ENCODE peak calls at places on chromosome 22, in seven cellular contexts. W is A549, E is breast epithelium, C is gastrocnemius medialis, O is transverse colon, V is GM12891, I is IMR-90. T is an unnamed sample.

GRCh38 chr22:26168934-26169311 is 339 bp upstream of the SEZ6L start:
- DNase-seq in W (no peak), I (no peak), V (no peak), O (no peak), E (no peak), C (no peak), T (no peak)

GRCh38 chr22:24016156-24016555 is 5.1 kb downstream of the CABIN1 start:
- DNase-seq in W (no peak), V (no peak), O (no peak), C (no peak), I (no peak), E (no peak), T (no peak)

GRCh38 chr22:48870436-48870835 is 957.2 kb downstream of the BRD1 start:
- DNase-seq in I (no peak), C (no peak), V (no peak), E (no peak), O (no peak), W (no peak), T (no peak)

GRCh38 chr22:25081409-25081824 is 118.2 kb upstream of the CRYBB3 start:
- DNase-seq in V (no peak), O (peak; percentile 41), W (peak; percentile 29), E (no peak), I (peak; percentile 4), C (no peak), T (peak; percentile 28)

GRCh38 chr22:48750826-48751440 is 1076.7 kb downstream of the BRD1 start:
- DNase-seq in W (no peak), V (no peak), O (no peak), E (no peak), I (no peak), C (no peak), T (no peak)

GRCh38 chr22:23478175-23478574 is 101.9 kb downstream of the IGLL1 start:
- DNase-seq in I (no peak), V (no peak), W (no peak), E (no peak), O (no peak), C (no peak), T (no peak)

GRCh38 chr22:22171357-22172218 is 73.0 kb upstream of the VPREB1 start:
- DNase-seq in O (no peak), E (no peak), W (peak; percentile 52), V (no peak), C (no peak), I (no peak), T (no peak)

GRCh38 chr22:29156507-29156906 is 49.2 kb upstream of the EMID1 start:
- DNase-seq in C (no peak), W (no peak), V (no peak), O (no peak), E (no peak), I (peak; percentile 5), T (no peak)

GRCh38 chr22:37631448-37632173 is 7.9 kb upstream of the SH3BP1 start:
- DNase-seq in W (no peak), O (peak; percentile 25), V (no peak), E (no peak), I (no peak), C (no peak), T (no peak)

GRCh38 chr22:37634505-37635002 is 4.9 kb upstream of the SH3BP1 start:
- DNase-seq in V (no peak), O (no peak), E (no peak), W (no peak), I (no peak), C (no peak), T (no peak)

GRCh38 chr22:37632174-37633081 is 7.0 kb upstream of the SH3BP1 start:
- DNase-seq in E (no peak), O (no peak), V (peak; percentile 70), W (no peak), I (no peak), C (no peak), T (no peak)

GRCh38 chr22:37633693-37634504 is 5.6 kb upstream of the SH3BP1 start:
- DNase-seq in C (peak; percentile 52), W (no peak), E (no peak), V (peak; percentile 91), O (peak; percentile 84), I (peak; percentile 92), T (peak; percentile 40)

DNA sequence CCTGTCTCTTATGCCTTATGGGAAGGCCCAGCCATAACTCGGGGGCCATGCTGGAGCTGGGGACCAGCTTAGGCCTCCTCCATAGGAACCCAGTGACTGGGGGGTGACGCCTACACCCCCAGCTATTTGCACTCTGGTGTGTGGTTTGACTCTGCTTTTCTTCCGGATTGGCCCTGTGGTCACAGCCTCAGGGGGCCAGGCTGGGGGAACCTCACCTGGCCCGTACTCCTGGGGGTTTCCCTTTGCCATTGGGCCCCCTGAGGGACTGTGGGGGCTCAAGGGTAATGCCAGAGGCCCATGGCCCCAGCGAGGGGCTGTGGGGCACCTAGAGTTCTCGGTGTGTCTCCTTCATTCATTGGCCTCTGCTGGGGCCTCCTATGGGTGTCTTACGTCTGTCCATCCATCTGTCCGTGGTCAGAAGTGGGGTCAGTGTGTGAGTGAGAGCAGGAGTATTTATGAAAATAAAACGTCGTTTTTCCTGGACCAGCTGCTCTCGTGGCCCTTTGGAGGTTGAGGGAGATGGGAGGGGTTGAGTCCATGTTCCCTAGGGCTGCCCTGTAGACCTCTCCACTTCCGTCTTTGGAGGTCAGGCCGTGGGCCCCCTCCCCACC is 6.3 kb upstream of the SH3BP1 start:
- DNase-seq in W (no peak), V (peak; percentile 91), I (no peak), E (no peak), O (peak; percentile 54), C (no peak), T (no peak)
- TF ChIP-seq POLR2A in W (no peak), V (peak; percentile 45), I (no peak), E (no peak), O (no peak), C (no peak), T (no peak)

GRCh38 chr22:46959369-46959768 is 196.9 kb downstream of the TBC1D22A start:
- DNase-seq in I (no peak), W (no peak), O (no peak), E (no peak), C (no peak), V (no peak), T (no peak)
- TF ChIP-seq POLR2A in I (no peak), W (no peak), O (no peak), E (no peak), C (no peak), V (no peak), T (no peak)

DNA sequence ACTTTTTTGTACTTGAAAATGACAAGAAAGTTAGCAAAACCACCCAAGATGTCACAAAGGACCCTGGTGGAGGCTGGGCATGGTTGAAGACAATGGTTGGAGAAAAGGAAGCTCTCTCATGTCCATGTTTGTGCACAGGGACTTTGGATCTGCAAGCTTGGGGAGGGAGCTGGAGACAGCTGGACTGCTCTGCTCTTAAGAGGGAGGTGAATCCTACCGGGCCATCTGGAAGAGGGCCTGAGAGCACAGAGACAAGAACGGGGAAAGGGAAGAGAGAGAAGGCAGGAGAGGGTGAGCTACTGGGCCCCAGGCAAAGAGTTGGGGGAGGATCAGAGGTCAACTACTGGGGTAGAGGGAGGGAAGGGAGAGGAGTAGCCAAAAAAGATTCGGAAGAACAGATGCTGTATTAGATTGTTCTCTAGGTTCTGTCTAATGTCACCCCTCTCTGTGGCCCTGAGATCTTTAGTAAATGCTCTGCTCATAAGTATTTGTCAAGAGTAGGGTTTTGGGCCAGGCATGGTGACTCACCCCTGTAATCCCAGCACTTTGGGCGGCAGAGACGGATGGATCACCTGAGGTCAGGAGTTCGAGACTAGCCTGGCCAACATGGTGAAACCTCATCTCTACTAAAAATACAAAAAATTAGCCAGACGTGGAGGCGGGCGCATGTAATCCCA is 25.0 kb upstream of the HMOX1 start:
- DNase-seq in I (peak; percentile 23), C (no peak), W (no peak), O (no peak), E (no peak), V (no peak), T (no peak)
- TF ChIP-seq POLR2A in I (no peak), C (no peak), W (no peak), O (no peak), E (no peak), V (no peak), T (no peak)

GRCh38 chr22:36528795-36529718 is at the start of gene EIF3D:
- DNase-seq in I (peak; percentile 99), W (peak; percentile 99), C (peak; percentile 98), E (peak; percentile 98), V (peak; percentile 82), O (peak; percentile 99), T (peak; percentile 98)
- TF ChIP-seq POLR2A in I (peak; percentile 96), W (peak; percentile 61), C (peak; percentile 84), E (peak; percentile 69), V (peak; percentile 96), O (peak; percentile 77), T (peak; percentile 70)

DNA sequence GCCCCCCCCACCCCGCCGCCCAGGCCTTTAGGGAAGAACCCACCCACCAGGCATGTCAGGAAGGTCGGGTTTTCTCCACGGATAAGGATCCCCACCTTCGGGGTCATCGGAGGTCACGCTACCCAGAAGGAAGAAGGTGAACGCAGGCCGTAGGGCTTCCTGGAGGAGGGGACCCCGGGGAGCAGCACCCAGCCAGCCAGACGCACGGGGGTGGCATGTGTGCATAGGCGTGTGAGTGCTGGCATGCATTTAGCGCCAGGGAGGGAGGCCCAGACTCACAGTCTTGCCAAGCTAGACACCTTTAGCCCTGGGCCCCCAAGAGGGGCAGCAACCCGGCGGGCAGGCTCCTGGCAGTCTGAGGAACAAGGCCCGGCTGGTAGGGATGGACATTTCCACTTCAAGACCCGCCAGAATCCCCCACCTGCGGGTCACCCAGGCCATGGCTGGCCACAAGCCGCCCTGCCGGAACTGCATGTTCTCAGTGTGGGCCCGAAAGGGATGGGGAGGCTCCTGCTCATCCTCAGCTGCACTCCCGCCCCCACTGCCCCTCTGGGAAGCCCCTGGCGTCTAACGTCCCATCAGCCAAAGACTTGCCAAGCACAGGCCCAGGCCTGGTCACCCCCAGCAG is 16.7 kb upstream of the PIM3 start:
- DNase-seq in C (no peak), V (no peak), W (no peak), E (no peak), I (no peak), O (no peak), T (no peak)
- TF ChIP-seq POLR2A in C (no peak), V (no peak), W (no peak), E (no peak), I (no peak), O (no peak), T (no peak)

GRCh38 chr22:28142361-28142801 is 223.3 kb upstream of the PITPNB start:
- DNase-seq in I (peak; percentile 85), E (no peak), V (no peak), O (no peak), C (peak; percentile 5), W (no peak), T (peak; percentile 12)

GRCh38 chr22:28137036-28137435 is 218.0 kb upstream of the PITPNB start:
- DNase-seq in W (no peak), E (no peak), C (no peak), V (no peak), I (no peak), O (no peak), T (no peak)

GRCh38 chr22:28143206-28143605 is 224.2 kb upstream of the PITPNB start:
- DNase-seq in V (no peak), O (no peak), I (no peak), E (no peak), C (no peak), W (no peak), T (no peak)

GRCh38 chr22:28141614-28142013 is 222.6 kb upstream of the PITPNB start:
- DNase-seq in W (no peak), E (no peak), O (no peak), C (no peak), V (no peak), I (peak; percentile 77), T (no peak)

DNA sequence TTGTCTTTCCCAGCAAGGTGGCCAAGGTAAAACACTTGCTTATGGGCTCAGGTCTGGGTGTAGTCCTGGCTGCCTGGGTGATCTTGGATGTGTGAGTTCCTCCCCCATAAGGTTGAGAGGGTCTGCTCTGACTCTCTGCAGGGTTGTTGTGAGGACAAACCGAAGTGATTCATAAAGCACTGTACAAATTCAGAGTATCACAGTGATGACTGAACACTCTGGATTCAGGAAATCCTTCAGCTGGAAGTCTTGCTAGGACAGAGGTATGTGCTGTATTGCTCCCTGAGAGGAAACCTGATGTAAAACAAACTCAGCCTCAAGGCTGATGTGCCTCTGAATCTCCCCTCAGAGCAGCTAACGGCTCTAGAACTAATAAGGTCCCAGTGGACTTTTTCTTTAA is 220.9 kb upstream of the PITPNB start:
- DNase-seq in V (no peak), E (no peak), I (peak; percentile 93), O (no peak), C (no peak), W (no peak), T (no peak)
- TF ChIP-seq POLR2A in V (no peak), E (no peak), I (no peak), O (no peak), C (no peak), W (no peak), T (no peak)

T was measured in prostate gland.